ENCODE peak calls at places on chromosomes 4 and X, in six cellular contexts. Q is stimulated activated CD8-positive, alpha-beta memory T cell treated with anti-CD3 and anti-CD28 coated beads, Interleukin-15, amount 100 ng/mL, for 24 hours; D is NCI-H2029; I is activated CD8-positive, alpha-beta memory T cell treated with anti-CD3 and anti-CD28 coated beads for 4 hours; X is lung microvascular endothelial cell; U is lung. C is an unnamed sample.

GRCh38 chr4:87035881-87036509 is 101.2 kb downstream of the AFF1 start:
- DNase-seq in Q (no peak), D (peak; percentile 27), U (no peak), X (no peak), I (no peak), C (no peak)

GRCh38 chrX:13396887-13397286 is 77.0 kb upstream of the ATXN3L start:
- DNase-seq in Q (no peak), U (no peak), D (no peak), X (peak; percentile 85), I (no peak), C (no peak)

GRCh38 chr4:186878203-186878800 is 154.6 kb upstream of the FAT1 start:
- DNase-seq in D (no peak), I (no peak), U (no peak), Q (no peak), X (no peak), C (no peak)

GRCh38 chrX:153864561-153865320 is 21.2 kb downstream of the L1CAM start:
- DNase-seq in U (no peak), D (no peak), Q (no peak), X (no peak), I (no peak), C (no peak)

GRCh38 chrX:134548257-134548732 is 88.3 kb downstream of the HPRT1 start:
- DNase-seq in D (peak; percentile 1), I (no peak), U (no peak), X (peak; percentile 51), Q (no peak), C (no peak)

GRCh38 chrX:153537526-153538295 is 20.3 kb downstream of the ATP2B3 start:
- DNase-seq in Q (no peak), U (no peak), D (no peak), I (no peak), X (no peak), C (no peak)

GRCh38 chr4:30600246-30600645 is 119.9 kb upstream of the PCDH7 start:
- DNase-seq in X (no peak), U (no peak), Q (no peak), D (no peak), I (no peak), C (no peak)

GRCh38 chr4:141705747-141706377 is 69.5 kb downstream of the IL15 start:
- DNase-seq in I (no peak), D (no peak), U (no peak), X (no peak), Q (no peak), C (no peak)

GRCh38 chr4:66097271-66097670 is 427.0 kb upstream of the EPHA5 start:
- DNase-seq in U (no peak), X (no peak), I (no peak), Q (no peak), D (peak; percentile 35), C (no peak)

GRCh38 chr4:656651-657337 is 17.3 kb downstream of the ATP5ME start:
- DNase-seq in U (no peak), X (no peak), D (no peak), I (no peak), Q (no peak), C (no peak)

C was measured in central memory CD8-positive, alpha-beta T cell.